ENCODE peak calls at places on chromosome X, in ten cellular contexts. C, M, R, E, W, P, H, V, F and G are unnamed samples.

GRCh38 chrX:139008185-139008584 is 296.7 kb upstream of the FGF13 start:
- DNase-seq in C (no peak), M (no peak), R (no peak), E (no peak), W (no peak), P (no peak), H (no peak), V (no peak), F (no peak), G (no peak)

GRCh38 chrX:69165116-69165651 is at the start of gene PJA1:
- DNase-seq in C (no peak), M (peak), R (peak), E (peak), W (peak), P (peak), H (peak), V (peak), F (peak), G (peak)

GRCh38 chrX:8784162-8784561 is 17.0 kb downstream of the FAM9A start:
- DNase-seq in C (no peak), M (no peak), R (no peak), E (no peak), W (no peak), P (no peak), H (no peak), V (no peak), F (no peak), G (no peak)

GRCh38 chrX:128287693-128288092 is 235.5 kb upstream of the ACTRT1 start:
- DNase-seq in C (no peak), M (no peak), R (no peak), E (no peak), W (no peak), P (no peak), H (no peak), V (no peak), F (no peak), G (no peak)

GRCh38 chrX:14228611-14229010 is 198.9 kb upstream of the GEMIN8 start:
- DNase-seq in C (no peak), M (no peak), R (no peak), E (peak), W (no peak), P (no peak), H (no peak), V (no peak), F (no peak), G (no peak)

GRCh38 chrX:65894138-65894537 is 145.7 kb downstream of the VSIG4 start:
- DNase-seq in C (no peak), M (peak), R (no peak), E (no peak), W (no peak), P (no peak), H (no peak), V (no peak), F (no peak), G (no peak)

GRCh38 chrX:8668797-8669196 is 63.1 kb downstream of the ANOS1 start:
- DNase-seq in C (no peak), M (no peak), R (no peak), E (no peak), W (no peak), P (no peak), H (no peak), V (no peak), F (no peak), G (no peak)

GRCh38 chrX:100447563-100448397 is 37.7 kb upstream of the PCDH19 start:
- DNase-seq in C (no peak), M (peak), R (peak), E (peak), W (no peak), P (no peak), H (peak), V (no peak), F (peak), G (no peak)

GRCh38 chrX:101395789-101396188 is 5.0 kb downstream of the RPL36A start:
- DNase-seq in C (no peak), M (no peak), R (no peak), E (no peak), W (no peak), P (no peak), H (no peak), V (no peak), F (no peak), G (no peak)

GRCh38 chrX:29547877-29548276 is 667.5 kb upstream of the MAGEB2 start:
- DNase-seq in C (no peak), M (no peak), R (no peak), E (no peak), W (no peak), P (no peak), H (no peak), V (no peak), F (no peak), G (no peak)

GRCh38 chrX:37921758-37922157 is 74.4 kb upstream of the DYNLT3 start:
- DNase-seq in C (no peak), M (no peak), R (no peak), E (peak), W (no peak), P (no peak), H (no peak), V (no peak), F (no peak), G (no peak)

GRCh38 chrX:132837126-132837525 is 121.3 kb downstream of the HS6ST2 start:
- DNase-seq in C (no peak), M (no peak), R (peak), E (peak), W (no peak), P (no peak), H (no peak), V (no peak), F (no peak), G (no peak)

GRCh38 chrX:147848009-147848408 is 63.7 kb upstream of the FMR1 start:
- DNase-seq in C (no peak), M (no peak), R (no peak), E (no peak), W (no peak), P (no peak), H (no peak), V (no peak), F (no peak), G (no peak)

GRCh38 chrX:150157291-150157690 is 205.8 kb upstream of the MAMLD1 start:
- DNase-seq in C (no peak), M (no peak), R (no peak), E (no peak), W (no peak), P (no peak), H (no peak), V (no peak), F (no peak), G (no peak)

GRCh38 chrX:37652589-37653271 is 32.9 kb upstream of the XK start:
- DNase-seq in C (no peak), M (no peak), R (no peak), E (no peak), W (no peak), P (no peak), H (no peak), V (no peak), F (no peak), G (no peak)

GRCh38 chrX:56766554-56767412 is 37.7 kb downstream of the NBDY start:
- DNase-seq in C (no peak), M (peak), R (peak), E (no peak), W (no peak), P (no peak), H (no peak), V (no peak), F (no peak), G (peak)

GRCh38 chrX:139832728-139833309 is 100.0 kb downstream of the ATP11C start:
- DNase-seq in C (no peak), M (no peak), R (peak), E (no peak), W (no peak), P (no peak), H (no peak), V (no peak), F (no peak), G (no peak)

GRCh38 chrX:17376381-17377046 is 1.5 kb downstream of the NHS start:
- DNase-seq in C (no peak), M (no peak), R (no peak), E (peak), W (no peak), P (no peak), H (no peak), V (no peak), F (peak), G (no peak)

GRCh38 chrX:150507251-150507856 is 61.1 kb upstream of the MTM1 start:
- DNase-seq in C (no peak), M (no peak), R (peak), E (no peak), W (no peak), P (no peak), H (peak), V (no peak), F (peak), G (peak)

GRCh38 chrX:30995705-30996104 is 76.1 kb downstream of the FTHL17 start:
- DNase-seq in C (no peak), M (no peak), R (no peak), E (no peak), W (no peak), P (no peak), H (no peak), V (no peak), F (no peak), G (no peak)

GRCh38 chrX:9184231-9184630 is 150.3 kb upstream of the FAM9B start:
- DNase-seq in C (no peak), M (no peak), R (no peak), E (no peak), W (no peak), P (no peak), H (no peak), V (no peak), F (no peak), G (no peak)

GRCh38 chrX:82218361-82218760 is 1016.5 kb downstream of the SH3BGRL start:
- DNase-seq in C (no peak), M (no peak), R (peak), E (peak), W (no peak), P (no peak), H (no peak), V (no peak), F (no peak), G (no peak)

GRCh38 chrX:125090046-125090445 is 229.6 kb upstream of the TEX13C start:
- DNase-seq in C (peak), M (no peak), R (no peak), E (peak), W (no peak), P (peak), H (no peak), V (no peak), F (no peak), G (no peak)

GRCh38 chrX:39818071-39818470 is 279.7 kb downstream of the BCOR start:
- DNase-seq in C (no peak), M (no peak), R (no peak), E (no peak), W (no peak), P (no peak), H (no peak), V (no peak), F (peak), G (peak)

GRCh38 chrX:73214366-73215094 is at the start of gene NAP1L2:
- DNase-seq in C (no peak), M (no peak), R (peak), E (peak), W (peak), P (no peak), H (peak), V (peak), F (peak), G (peak)

GRCh38 chrX:147923605-147924004 is 11.9 kb downstream of the FMR1 start:
- DNase-seq in C (no peak), M (no peak), R (no peak), E (no peak), W (no peak), P (no peak), H (no peak), V (no peak), F (no peak), G (no peak)

GRCh38 chrX:38880460-38880859 is 79.2 kb downstream of the MID1IP1 start:
- DNase-seq in C (no peak), M (no peak), R (no peak), E (no peak), W (no peak), P (no peak), H (no peak), V (no peak), F (no peak), G (no peak)

GRCh38 chrX:31036895-31037294 is 34.9 kb downstream of the FTHL17 start:
- DNase-seq in C (no peak), M (no peak), R (peak), E (peak), W (no peak), P (peak), H (peak), V (no peak), F (peak), G (no peak)

GRCh38 chrX:120251471-120252011 is 929 bp downstream of the ZBTB33 start:
- DNase-seq in C (no peak), M (peak), R (peak), E (peak), W (no peak), P (no peak), H (peak), V (peak), F (no peak), G (no peak)

GRCh38 chrX:87403551-87403950 is 114.1 kb upstream of the KLHL4 start:
- DNase-seq in C (no peak), M (no peak), R (peak), E (no peak), W (no peak), P (no peak), H (no peak), V (no peak), F (no peak), G (no peak)

GRCh38 chrX:111288841-111289240 is 18.6 kb upstream of the CAPN6 start:
- DNase-seq in C (no peak), M (no peak), R (no peak), E (no peak), W (no peak), P (no peak), H (no peak), V (no peak), F (no peak), G (no peak)

GRCh38 chrX:102959471-102959870 is 22.4 kb downstream of the RAB40AL start:
- DNase-seq in C (no peak), M (no peak), R (no peak), E (peak), W (no peak), P (no peak), H (no peak), V (no peak), F (no peak), G (no peak)